ENCODE peak calls at places on chromosomes 13 and 19, in five cellular contexts. E is ascending aorta, T is Peyer's patch, C is HCT116, K is IMR-90. D is an unnamed sample.

GRCh38 chr19:16366433-16367268 is 42.0 kb downstream of the KLF2 start:
- DNase-seq in K (no peak), C (no peak), T (peak; percentile 42), E (no peak), D (no peak)

GRCh38 chr13:52845766-52846566 is 2.5 kb downstream of the PCDH8 start:
- DNase-seq in K (no peak), E (no peak), C (no peak), T (peak; percentile 66), D (peak; percentile 3)

GRCh38 chr13:112078216-112078615 is 11.3 kb downstream of the SOX1 start:
- DNase-seq in K (no peak), C (no peak), T (no peak), E (no peak), D (no peak)

GRCh38 chr19:29315566-29315965 is 102.6 kb upstream of the UQCRFS1 start:
- DNase-seq in T (no peak), K (no peak), E (no peak), C (no peak), D (no peak)

GRCh38 chr13:41268764-41269163 is 5.4 kb upstream of the MTRF1 start:
- DNase-seq in C (peak; percentile 53), E (no peak), T (no peak), K (peak; percentile 28), D (peak; percentile 25)

GRCh38 chr13:64276232-64276631 is 2860.6 kb upstream of the PCDH20 start:
- DNase-seq in E (no peak), T (no peak), K (no peak), C (no peak), D (no peak)

GRCh38 chr13:51849145-51850101 is 4.4 kb upstream of the TMEM272 start:
- DNase-seq in T (no peak), E (no peak), K (peak; percentile 30), C (peak; percentile 24), D (peak; percentile 53)

GRCh38 chr19:18294467-18294864 is 13.0 kb upstream of the JUND start:
- DNase-seq in K (no peak), E (no peak), T (peak; percentile 65), C (no peak), D (no peak)

GRCh38 chr13:50909605-50910482 is at the start of gene RNASEH2B:
- DNase-seq in T (peak; percentile 83), E (peak; percentile 78), K (peak; percentile 40), C (peak; percentile 60), D (peak; percentile 67)

GRCh38 chr19:51760811-51761356 is at the start of gene FPR2:
- DNase-seq in E (no peak), T (no peak), K (no peak), C (no peak), D (no peak)

GRCh38 chr13:71842003-71842402 is 25.0 kb downstream of the DACH1 start:
- DNase-seq in K (no peak), C (no peak), T (no peak), E (no peak), D (no peak)

GRCh38 chr13:112818040-112818697 is 128.3 kb downstream of the ATP11A start:
- DNase-seq in K (no peak), T (no peak), E (no peak), C (no peak), D (no peak)

GRCh38 chr13:25420161-25420560 is 48.4 kb downstream of the ATP8A2 start:
- DNase-seq in E (no peak), K (no peak), C (no peak), T (no peak), D (no peak)

GRCh38 chr19:5173993-5174392 is 166.6 kb downstream of the PTPRS start:
- DNase-seq in T (no peak), K (no peak), E (no peak), C (no peak), D (no peak)

GRCh38 chr13:77836423-77836822 is 82.2 kb downstream of the EDNRB start:
- DNase-seq in K (peak; percentile 44), C (no peak), T (no peak), E (no peak), D (no peak)

DNA sequence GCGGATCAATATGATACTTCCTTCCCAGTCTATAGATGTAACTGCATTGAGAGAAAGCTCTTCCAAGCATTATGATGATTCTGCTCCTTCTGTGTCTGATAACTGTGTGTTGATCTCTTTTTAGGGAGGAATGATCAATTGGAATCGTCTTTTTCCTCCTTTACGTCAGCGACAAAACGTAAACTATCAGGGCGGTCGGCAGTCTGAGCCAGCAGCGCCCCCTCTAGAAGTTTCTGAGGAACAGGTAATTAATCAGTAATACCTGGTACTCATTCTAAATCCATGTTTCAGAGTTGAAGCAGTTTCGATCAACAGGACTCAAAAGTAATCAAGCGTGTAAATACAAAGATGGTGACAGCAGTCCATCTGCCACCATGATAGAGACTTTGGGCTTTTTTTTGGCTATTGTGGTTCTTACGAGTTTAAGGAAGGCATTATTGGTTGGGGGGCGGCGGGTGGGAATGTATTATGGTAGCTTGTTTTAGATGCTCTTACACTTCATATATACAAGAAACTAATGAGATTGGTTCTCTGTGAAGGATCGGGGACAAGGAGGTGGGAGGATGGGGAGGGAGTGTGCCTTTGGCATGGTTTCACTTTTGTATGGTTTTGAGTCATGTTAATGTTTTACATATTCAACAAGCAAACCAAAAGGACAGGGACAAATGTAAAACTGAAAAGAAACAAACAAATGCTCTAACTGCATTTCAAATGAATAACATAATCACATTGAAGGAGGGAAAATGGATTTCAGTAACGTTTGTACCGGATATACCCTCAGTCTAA is 60.7 kb upstream of the GPR183 start:
- DNase-seq in E (no peak), T (no peak), K (no peak), C (no peak), D (no peak)
- TF ChIP-seq CTCF in E (no peak), T (no peak), K (no peak), C (peak; percentile 23), D (no peak)

GRCh38 chr13:99276706-99277105 is 18.5 kb upstream of the GPR18 start:
- DNase-seq in K (no peak), C (no peak), E (no peak), T (no peak), D (no peak)
- H3K4me3 ChIP-seq in K (no peak overlapping the region), C (no peak overlapping the region), E (no peak overlapping the region), T (no peak overlapping the region), D (no peak overlapping the region)

GRCh38 chr19:41449079-41449864 is 6.3 kb downstream of the ERICH4 start:
- DNase-seq in E (peak; percentile 87), K (peak; percentile 61), T (peak; percentile 80), C (peak; percentile 56), D (peak; percentile 65)
- TF ChIP-seq CTCF in E (peak; percentile 88), K (peak; percentile 95), T (peak; percentile 92), C (peak; percentile 97), D (peak; percentile 97)

GRCh38 chr19:12996542-12997094 is 1.3 kb downstream of the NFIX start:
- DNase-seq in E (peak; percentile 70), K (peak; percentile 22), C (no peak), T (no peak), D (no peak)
- H3K4me3 ChIP-seq in E (peak overlapping the region; percentile 97), K (peak overlapping the region; percentile 93), C (peak overlapping the region; percentile 81), T (peak overlapping the region; percentile 86), D (peak overlapping the region; percentile 88)

DNA sequence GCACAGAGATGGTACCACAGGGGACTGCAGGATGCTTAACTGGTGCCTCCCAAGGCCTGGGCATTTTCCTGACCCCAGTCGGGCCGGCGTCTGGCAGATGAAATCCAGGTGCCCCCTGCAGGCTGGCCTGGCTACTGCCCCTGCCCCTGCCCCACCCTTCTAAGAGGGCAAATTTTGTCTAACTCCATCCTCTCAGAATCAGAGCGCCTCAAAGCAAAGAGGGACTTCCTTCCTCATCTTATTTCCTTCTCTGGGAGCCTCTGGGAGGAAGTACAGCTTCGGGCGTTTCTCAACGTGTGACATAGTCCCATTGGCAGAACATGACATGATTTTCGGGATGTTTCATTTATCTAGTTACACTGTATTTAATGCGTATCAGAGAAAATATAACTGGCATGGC is 2.7 kb downstream of the PRKACA start:
- DNase-seq in K (no peak), T (peak; percentile 69), E (no peak), C (no peak), D (no peak)
- TF ChIP-seq CTCF in K (peak; percentile 36), T (peak; percentile 25), E (peak; percentile 22), C (peak; percentile 68), D (peak; percentile 17)

DNA sequence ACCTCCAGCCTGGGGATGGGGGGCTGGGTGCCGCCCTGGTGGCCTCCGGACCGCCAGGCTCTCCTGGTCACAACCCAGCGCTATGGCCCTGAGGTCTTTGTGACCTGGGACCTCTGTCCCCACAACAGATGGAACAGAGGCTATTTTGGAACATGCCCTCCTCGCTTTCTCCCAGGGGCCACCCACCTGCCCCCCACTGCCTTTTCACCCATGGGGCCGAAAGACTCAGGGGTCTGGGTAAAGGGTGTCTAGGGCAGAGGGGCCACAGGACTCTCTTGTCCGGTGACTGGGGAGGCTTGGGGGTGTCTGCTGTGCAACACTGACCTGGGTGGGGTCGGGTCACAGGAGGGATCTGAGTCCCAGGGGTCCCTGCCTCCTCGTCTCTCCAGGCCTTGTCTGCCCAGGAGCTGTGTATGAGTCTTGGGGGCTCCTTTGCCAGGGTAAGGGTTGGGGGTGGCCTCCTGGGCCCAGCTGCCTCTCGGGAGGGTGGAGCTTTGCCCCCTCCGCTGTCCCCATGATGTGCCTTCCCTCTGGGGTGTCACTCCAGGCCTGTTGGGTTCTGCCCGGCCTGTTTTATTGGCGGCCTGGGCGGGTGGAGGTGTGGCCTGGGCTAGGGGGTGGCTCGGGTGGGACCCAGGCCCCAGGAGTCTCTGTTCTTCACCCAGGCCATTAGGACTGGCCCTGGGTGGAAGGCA is 2.0 kb downstream of the ARID3A start:
- DNase-seq in C (no peak), T (no peak), E (no peak), K (no peak), D (no peak)
- H3K4me3 ChIP-seq in C (no peak overlapping the region), T (peak overlapping the region; percentile 99), E (peak overlapping the region; percentile 98), K (peak overlapping the region; percentile 96), D (peak overlapping the region; percentile 74)

DNA sequence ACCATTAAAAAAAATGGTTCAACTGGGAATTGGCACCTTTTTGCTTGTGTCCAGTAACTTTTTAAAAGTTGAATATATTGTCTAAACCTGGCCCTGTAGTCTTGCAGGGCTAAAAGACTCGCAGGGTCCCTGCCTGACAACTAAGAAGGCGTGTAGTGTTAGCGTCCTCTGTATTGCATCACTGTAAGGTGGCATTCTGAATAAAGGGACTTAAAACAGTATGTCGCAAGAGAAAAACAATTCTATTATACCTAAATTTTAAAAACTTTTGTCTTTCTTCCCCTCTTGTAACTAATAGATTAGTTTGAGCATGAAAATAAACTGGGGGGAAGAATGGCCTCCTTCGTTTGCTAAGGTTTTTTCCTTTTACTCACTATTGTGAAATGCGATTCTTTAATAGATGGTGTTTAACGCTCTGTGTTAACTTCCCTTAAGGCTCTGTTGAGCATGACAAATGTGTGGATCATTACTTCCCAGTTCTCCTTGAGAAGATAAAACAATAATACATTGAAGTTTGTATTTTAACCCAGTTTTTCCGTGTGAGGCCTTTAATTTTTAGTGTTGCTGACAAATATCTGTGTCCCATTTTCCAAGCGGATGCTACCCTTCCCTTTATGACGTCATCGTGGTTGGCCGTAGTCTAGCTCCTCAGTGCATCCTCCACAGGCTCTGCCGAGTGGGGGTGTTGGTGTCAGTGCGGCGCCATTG is 134.6 kb downstream of the KATNAL1 start:
- DNase-seq in T (no peak), K (no peak), E (no peak), C (no peak), D (no peak)
- TF ChIP-seq CTCF in T (no peak), K (no peak), E (no peak), C (no peak), D (no peak)

DNA sequence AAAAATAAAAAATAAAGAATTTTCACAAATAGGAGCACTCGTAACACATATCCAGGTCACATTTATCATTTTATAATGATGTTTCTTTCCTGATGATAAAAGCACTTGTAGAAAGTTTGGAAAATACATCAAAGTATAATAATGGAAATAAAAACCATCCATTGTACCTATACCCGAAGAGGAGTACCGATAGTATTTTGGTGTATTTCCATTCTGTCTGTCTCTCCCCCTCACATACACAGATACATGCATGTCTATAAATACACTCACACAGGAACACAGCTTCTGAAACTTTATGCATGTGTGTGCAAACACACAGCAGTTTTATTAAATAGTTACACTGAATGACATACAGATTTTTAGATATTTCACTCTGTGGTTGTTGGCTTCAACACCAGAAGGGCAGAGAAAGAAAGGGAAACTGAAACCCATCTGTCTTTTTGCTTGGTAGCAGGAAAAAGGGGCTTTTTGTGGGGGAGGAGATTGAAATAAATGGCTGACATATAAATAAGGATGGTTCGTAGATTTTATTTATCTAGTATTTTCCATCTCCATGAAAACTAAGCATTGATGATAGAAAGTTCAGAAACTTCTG is 114.8 kb downstream of the LRCH1 start:
- DNase-seq in C (no peak), T (no peak), K (no peak), E (no peak), D (peak; percentile 31)
- H3K4me3 ChIP-seq in C (no peak overlapping the region), T (peak overlapping the region; percentile 18), K (peak overlapping the region; percentile 50), E (peak overlapping the region; percentile 7), D (peak overlapping the region; percentile 51)

D was measured in fibroblast of lung.